ENCODE peak calls at places on chromosomes 1 and 21, in eight cellular contexts. X, R, U, J, F, C, P and T are unnamed samples.

GRCh38 chr1:245873883-245874671 is 633.0 kb downstream of the SMYD3 start:
- DNase-seq in C (no peak), F (no peak), J (no peak), P (no peak), X (no peak), U (no peak), R (no peak), T (no peak)

GRCh38 chr1:28887835-28888682 is 26.3 kb upstream of the EPB41 start:
- DNase-seq in R (no peak), F (no peak), J (no peak), U (no peak), P (peak), X (no peak), C (no peak), T (no peak)

GRCh38 chr1:58896211-58897183 is 112.7 kb upstream of the JUN start:
- DNase-seq in U (no peak), R (no peak), J (no peak), F (no peak), X (no peak), P (no peak), C (no peak), T (no peak)

GRCh38 chr21:40901690-40902089 is 54.7 kb upstream of the DSCAM start:
- DNase-seq in P (no peak), F (no peak), U (no peak), C (no peak), X (no peak), R (no peak), J (no peak), T (no peak)

GRCh38 chr1:173038875-173039554 is 11.7 kb downstream of the TNFSF18 start:
- DNase-seq in P (no peak), R (no peak), U (no peak), C (no peak), F (no peak), J (no peak), X (peak), T (no peak)

GRCh38 chr1:80520949-80521348 is 1279.8 kb upstream of the ADGRL2 start:
- DNase-seq in J (no peak), R (no peak), F (no peak), P (no peak), X (no peak), C (no peak), U (no peak), T (no peak)

GRCh38 chr1:7491089-7491817 is 279.8 kb upstream of the VAMP3 start:
- DNase-seq in X (no peak), U (no peak), C (no peak), J (no peak), P (peak), F (no peak), R (no peak), T (no peak)

GRCh38 chr1:179229214-179230140 is at the start of gene ABL2:
- DNase-seq in R (peak), U (no peak), P (peak), F (peak), J (no peak), C (no peak), X (peak), T (peak)

GRCh38 chr1:115764541-115764940 is 4.0 kb downstream of the CASQ2 start:
- DNase-seq in J (no peak), F (no peak), U (no peak), R (no peak), X (no peak), P (peak), C (no peak), T (no peak)

GRCh38 chr21:15065381-15066230 is 806 bp upstream of the NRIP1 start:
- DNase-seq in P (peak), U (no peak), F (peak), J (no peak), C (peak), R (no peak), X (peak), T (peak)

GRCh38 chr1:204506091-204506968 is 9.9 kb upstream of the MDM4 start:
- DNase-seq in X (peak), F (peak), J (peak), C (peak), U (no peak), P (peak), R (peak), T (peak)

GRCh38 chr1:6073480-6074053 is 27.9 kb downstream of the KCNAB2 start:
- DNase-seq in X (no peak), F (no peak), J (no peak), C (no peak), R (no peak), U (no peak), P (no peak), T (no peak)

GRCh38 chr1:205991237-205991636 is 12.0 kb downstream of the RAB7B start:
- DNase-seq in U (no peak), X (no peak), J (no peak), C (peak), F (no peak), P (peak), R (no peak), T (no peak)

GRCh38 chr1:218460367-218460766 is 115.2 kb downstream of the TGFB2 start:
- DNase-seq in U (no peak), J (no peak), R (no peak), X (no peak), C (no peak), F (no peak), P (peak), T (no peak)